ENCODE peak calls at places on chromosome 22, in four cellular contexts. One of them, this sample, is unnamed.

GRCh38 chr22:50125029-50125428 is 35.2 kb downstream of the MOV10L1 start:
- DNase-seq in NCI-H1092: no peak
- DNase-seq in astrocyte of the spinal cord: no peak
- DNase-seq in activated CD4-positive, alpha-beta T cell treated with anti-CD3 and anti-CD28 coated beads for 4 hours: no peak
- DNase-seq in this sample: no peak

GRCh38 chr22:29773233-29773632 is 6.1 kb downstream of the UQCR10 start:
- DNase-seq in NCI-H1092: no peak
- DNase-seq in astrocyte of the spinal cord: peak
- DNase-seq in activated CD4-positive, alpha-beta T cell treated with anti-CD3 and anti-CD28 coated beads for 4 hours: no peak
- DNase-seq in this sample: no peak

GRCh38 chr22:37804502-37804885 is 3.2 kb upstream of the GCAT start:
- DNase-seq in NCI-H1092: no peak
- DNase-seq in astrocyte of the spinal cord: no peak
- DNase-seq in activated CD4-positive, alpha-beta T cell treated with anti-CD3 and anti-CD28 coated beads for 4 hours: no peak
- DNase-seq in this sample: no peak

GRCh38 chr22:50691521-50691920 is 18.9 kb downstream of the SHANK3 start:
- DNase-seq in NCI-H1092: no peak
- DNase-seq in astrocyte of the spinal cord: peak
- DNase-seq in activated CD4-positive, alpha-beta T cell treated with anti-CD3 and anti-CD28 coated beads for 4 hours: no peak
- DNase-seq in this sample: peak

GRCh38 chr22:43624144-43624998 is 187.7 kb downstream of the EFCAB6 start:
- DNase-seq in NCI-H1092: no peak
- DNase-seq in astrocyte of the spinal cord: peak
- DNase-seq in activated CD4-positive, alpha-beta T cell treated with anti-CD3 and anti-CD28 coated beads for 4 hours: no peak
- DNase-seq in this sample: no peak

GRCh38 chr22:30424471-30425326 is 869 bp upstream of the MTFP1 start:
- DNase-seq in NCI-H1092: no peak
- DNase-seq in astrocyte of the spinal cord: no peak
- DNase-seq in activated CD4-positive, alpha-beta T cell treated with anti-CD3 and anti-CD28 coated beads for 4 hours: no peak
- DNase-seq in this sample: peak

GRCh38 chr22:41523464-41524221 is 20.6 kb downstream of the POLR3H start:
- DNase-seq in NCI-H1092: no peak
- DNase-seq in astrocyte of the spinal cord: peak
- DNase-seq in activated CD4-positive, alpha-beta T cell treated with anti-CD3 and anti-CD28 coated beads for 4 hours: no peak
- DNase-seq in this sample: no peak

GRCh38 chr22:20520093-20520511 is 12.7 kb downstream of the MED15 start:
- DNase-seq in NCI-H1092: no peak
- DNase-seq in astrocyte of the spinal cord: peak
- DNase-seq in activated CD4-positive, alpha-beta T cell treated with anti-CD3 and anti-CD28 coated beads for 4 hours: peak
- DNase-seq in this sample: peak

GRCh38 chr22:49657275-49657973 is 170.2 kb downstream of the BRD1 start:
- DNase-seq in NCI-H1092: no peak
- DNase-seq in astrocyte of the spinal cord: no peak
- DNase-seq in activated CD4-positive, alpha-beta T cell treated with anti-CD3 and anti-CD28 coated beads for 4 hours: peak
- DNase-seq in this sample: peak

GRCh38 chr22:45452565-45453449 is 39.3 kb downstream of the RIBC2 start:
- DNase-seq in NCI-H1092: no peak
- DNase-seq in astrocyte of the spinal cord: peak
- DNase-seq in activated CD4-positive, alpha-beta T cell treated with anti-CD3 and anti-CD28 coated beads for 4 hours: no peak
- DNase-seq in this sample: no peak

GRCh38 chr22:22940961-22941605 is 53.5 kb downstream of the IGLL5 start:
- DNase-seq in NCI-H1092: no peak
- DNase-seq in astrocyte of the spinal cord: no peak
- DNase-seq in activated CD4-positive, alpha-beta T cell treated with anti-CD3 and anti-CD28 coated beads for 4 hours: no peak
- DNase-seq in this sample: no peak

GRCh38 chr22:43275545-43275981 is 67.6 kb downstream of the SCUBE1 start:
- DNase-seq in NCI-H1092: no peak
- DNase-seq in astrocyte of the spinal cord: no peak
- DNase-seq in activated CD4-positive, alpha-beta T cell treated with anti-CD3 and anti-CD28 coated beads for 4 hours: no peak
- DNase-seq in this sample: peak

GRCh38 chr22:20562607-20563463 is 55.4 kb downstream of the MED15 start:
- DNase-seq in NCI-H1092: no peak
- DNase-seq in astrocyte of the spinal cord: no peak
- DNase-seq in activated CD4-positive, alpha-beta T cell treated with anti-CD3 and anti-CD28 coated beads for 4 hours: no peak
- DNase-seq in this sample: no peak

GRCh38 chr22:48060266-48060665 is 1297.8 kb downstream of the TBC1D22A start:
- DNase-seq in NCI-H1092: no peak
- DNase-seq in astrocyte of the spinal cord: no peak
- DNase-seq in activated CD4-positive, alpha-beta T cell treated with anti-CD3 and anti-CD28 coated beads for 4 hours: no peak
- DNase-seq in this sample: no peak

GRCh38 chr22:44024288-44024908 is at the start of gene PARVB:
- DNase-seq in NCI-H1092: no peak
- DNase-seq in astrocyte of the spinal cord: no peak
- DNase-seq in activated CD4-positive, alpha-beta T cell treated with anti-CD3 and anti-CD28 coated beads for 4 hours: peak
- DNase-seq in this sample: peak

GRCh38 chr22:23193882-23194281 is 13.6 kb downstream of the BCR start:
- DNase-seq in NCI-H1092: no peak
- DNase-seq in astrocyte of the spinal cord: no peak
- DNase-seq in activated CD4-positive, alpha-beta T cell treated with anti-CD3 and anti-CD28 coated beads for 4 hours: no peak
- DNase-seq in this sample: no peak

GRCh38 chr22:30763815-30764686 is 69.4 kb downstream of the OSBP2 start:
- DNase-seq in NCI-H1092: peak
- DNase-seq in astrocyte of the spinal cord: peak
- DNase-seq in activated CD4-positive, alpha-beta T cell treated with anti-CD3 and anti-CD28 coated beads for 4 hours: peak
- DNase-seq in this sample: peak

GRCh38 chr22:38233427-38233826 is 31.6 kb downstream of the MAFF start:
- DNase-seq in NCI-H1092: no peak
- DNase-seq in astrocyte of the spinal cord: no peak
- DNase-seq in activated CD4-positive, alpha-beta T cell treated with anti-CD3 and anti-CD28 coated beads for 4 hours: no peak
- DNase-seq in this sample: peak

GRCh38 chr22:21951931-21952465 is 650 bp downstream of the PPM1F start:
- DNase-seq in NCI-H1092: no peak
- DNase-seq in astrocyte of the spinal cord: peak
- DNase-seq in activated CD4-positive, alpha-beta T cell treated with anti-CD3 and anti-CD28 coated beads for 4 hours: peak
- DNase-seq in this sample: peak

GRCh38 chr22:42930810-42931420 is 73.8 kb upstream of the ARFGAP3 start:
- DNase-seq in NCI-H1092: no peak
- DNase-seq in astrocyte of the spinal cord: no peak
- DNase-seq in activated CD4-positive, alpha-beta T cell treated with anti-CD3 and anti-CD28 coated beads for 4 hours: no peak
- DNase-seq in this sample: peak

GRCh38 chr22:46734830-46735453 is 3.1 kb downstream of the CERK start:
- DNase-seq in NCI-H1092: no peak
- DNase-seq in astrocyte of the spinal cord: no peak
- DNase-seq in activated CD4-positive, alpha-beta T cell treated with anti-CD3 and anti-CD28 coated beads for 4 hours: peak
- DNase-seq in this sample: peak

GRCh38 chr22:37951305-37951704 is 2.1 kb downstream of the C22orf23 start:
- DNase-seq in NCI-H1092: no peak
- DNase-seq in astrocyte of the spinal cord: no peak
- DNase-seq in activated CD4-positive, alpha-beta T cell treated with anti-CD3 and anti-CD28 coated beads for 4 hours: no peak
- DNase-seq in this sample: peak

GRCh38 chr22:39177791-39178190 is 25.3 kb upstream of the CBX7 start:
- DNase-seq in NCI-H1092: no peak
- DNase-seq in astrocyte of the spinal cord: no peak
- DNase-seq in activated CD4-positive, alpha-beta T cell treated with anti-CD3 and anti-CD28 coated beads for 4 hours: no peak
- DNase-seq in this sample: peak

GRCh38 chr22:41595703-41596102 is 6.1 kb upstream of the PMM1 start:
- DNase-seq in NCI-H1092: no peak
- DNase-seq in astrocyte of the spinal cord: no peak
- DNase-seq in activated CD4-positive, alpha-beta T cell treated with anti-CD3 and anti-CD28 coated beads for 4 hours: no peak
- DNase-seq in this sample: no peak

GRCh38 chr22:11627436-11627797 is 3900.6 kb upstream of the OR11H1 start:
- DNase-seq in NCI-H1092: no peak
- DNase-seq in astrocyte of the spinal cord: peak
- DNase-seq in activated CD4-positive, alpha-beta T cell treated with anti-CD3 and anti-CD28 coated beads for 4 hours: no peak
- DNase-seq in this sample: peak

GRCh38 chr22:43847376-43848289 is 14.7 kb downstream of the SULT4A1 start:
- DNase-seq in NCI-H1092: no peak
- DNase-seq in astrocyte of the spinal cord: no peak
- DNase-seq in activated CD4-positive, alpha-beta T cell treated with anti-CD3 and anti-CD28 coated beads for 4 hours: no peak
- DNase-seq in this sample: no peak

GRCh38 chr22:43849731-43850130 is 12.6 kb downstream of the SULT4A1 start:
- DNase-seq in NCI-H1092: no peak
- DNase-seq in astrocyte of the spinal cord: no peak
- DNase-seq in activated CD4-positive, alpha-beta T cell treated with anti-CD3 and anti-CD28 coated beads for 4 hours: no peak
- DNase-seq in this sample: no peak

GRCh38 chr22:18056802-18057474 is 20.9 kb upstream of the PEX26 start:
- DNase-seq in NCI-H1092: no peak
- DNase-seq in astrocyte of the spinal cord: no peak
- DNase-seq in activated CD4-positive, alpha-beta T cell treated with anti-CD3 and anti-CD28 coated beads for 4 hours: no peak
- DNase-seq in this sample: no peak

GRCh38 chr22:49976439-49977175 is 16.0 kb downstream of the PIM3 start:
- DNase-seq in NCI-H1092: no peak
- DNase-seq in astrocyte of the spinal cord: no peak
- DNase-seq in activated CD4-positive, alpha-beta T cell treated with anti-CD3 and anti-CD28 coated beads for 4 hours: peak
- DNase-seq in this sample: no peak

GRCh38 chr22:23497016-23497885 is 82.8 kb downstream of the IGLL1 start:
- DNase-seq in NCI-H1092: no peak
- DNase-seq in astrocyte of the spinal cord: no peak
- DNase-seq in activated CD4-positive, alpha-beta T cell treated with anti-CD3 and anti-CD28 coated beads for 4 hours: no peak
- DNase-seq in this sample: no peak

GRCh38 chr22:46984751-46985506 is 222.5 kb downstream of the TBC1D22A start:
- DNase-seq in NCI-H1092: no peak
- DNase-seq in astrocyte of the spinal cord: peak
- DNase-seq in activated CD4-positive, alpha-beta T cell treated with anti-CD3 and anti-CD28 coated beads for 4 hours: no peak
- DNase-seq in this sample: peak

This sample was measured in dermis blood vessel endothelial cell.